ENCODE peak calls at places on chromosomes 11 and 22, in four cellular contexts. K, A, W and U are unnamed samples. For H3K4me1, the result is how much of the 10 kb centered on the place peaks cover.

GRCh38 chr22:38706885-38707180 is 1.1 kb downstream of the GTPBP1 start:
- DNase-seq in K (no peak), A (no peak), W (no peak), U (no peak)

GRCh38 chr22:27019827-27020226 is 362.4 kb downstream of the MIAT start:
- DNase-seq in K (no peak), A (no peak), W (no peak), U (peak)

GRCh38 chr11:34758262-34758661 is 137.4 kb downstream of the EHF start:
- DNase-seq in K (peak), A (no peak), W (no peak), U (no peak)

GRCh38 chr22:37197451-37198289 is 9.6 kb upstream of the C1QTNF6 start:
- DNase-seq in K (peak), A (no peak), W (no peak), U (peak)

GRCh38 chr11:111308140-111308539 is 9.8 kb downstream of the POU2AF3 start:
- DNase-seq in K (peak), A (no peak), W (no peak), U (no peak)

GRCh38 chr11:128686045-128686741 is 7.7 kb upstream of the FLI1 start:
- DNase-seq in K (no peak), A (peak), W (no peak), U (no peak)

GRCh38 chr22:35921777-35922176 is 106.8 kb downstream of the RBFOX2 start:
- DNase-seq in K (peak), A (peak), W (peak), U (peak)

GRCh38 chr11:117825538-117826359 is 1.2 kb upstream of the FXYD2 start:
- DNase-seq in K (peak), A (peak), W (no peak), U (no peak)

GRCh38 chr11:114796954-114797721 is 118.8 kb downstream of the NXPE2 start:
- DNase-seq in K (no peak), A (no peak), W (no peak), U (no peak)

GRCh38 chr22:49327411-49327810 is 500.3 kb downstream of the BRD1 start:
- DNase-seq in K (no peak), A (no peak), W (no peak), U (no peak)

GRCh38 chr22:42562282-42562681 is 8.5 kb downstream of the SERHL2 start:
- DNase-seq in K (no peak), A (no peak), W (no peak), U (no peak)

GRCh38 chr11:120057595-120058581 is 80.0 kb downstream of the TRIM29 start:
- DNase-seq in K (no peak), A (peak), W (no peak), U (no peak)

GRCh38 chr11:134399293-134399654 is 12.8 kb downstream of the B3GAT1 start:
- DNase-seq in K (no peak), A (no peak), W (no peak), U (no peak)

GRCh38 chr11:19697721-19698121 is 14.9 kb upstream of the NAV2 start:
- DNase-seq in K (no peak), A (no peak), W (peak), U (no peak)

GRCh38 chr11:116406042-116406441 is 366.7 kb downstream of the BUD13 start:
- DNase-seq in K (no peak), A (no peak), W (no peak), U (no peak)

GRCh38 chr11:64858467-64859401 is 14.3 kb upstream of the CDC42BPG start:
- DNase-seq in K (no peak), A (no peak), W (no peak), U (no peak)

GRCh38 chr11:119859684-119860083 is 130.7 kb upstream of the NECTIN1 start:
- DNase-seq in K (no peak), A (no peak), W (no peak), U (no peak)

GRCh38 chr11:34926101-34926830 is 9.8 kb downstream of the PDHX start:
- DNase-seq in K (no peak), A (no peak), W (peak), U (peak)

GRCh38 chr11:122322369-122322768 is 206.4 kb upstream of the BLID start:
- DNase-seq in K (no peak), A (no peak), W (no peak), U (no peak)

GRCh38 chr11:86244522-86245368 is at the start of gene EED:
- DNase-seq in K (peak), A (peak), W (peak), U (peak)

GRCh38 chr11:27703453-27703852 is 3.2 kb upstream of the BDNF start:
- DNase-seq in K (no peak), A (no peak), W (no peak), U (peak)

GRCh38 chr22:24445481-24446290 is 18.3 kb downstream of the ADORA2A start:
- DNase-seq in K (peak), A (peak), W (no peak), U (no peak)

GRCh38 chr22:24816841-24817240 is 10.8 kb downstream of the SGSM1 start:
- DNase-seq in K (no peak), A (no peak), W (no peak), U (no peak)

GRCh38 chr11:2442554-2442953 is 1.8 kb downstream of the TRPM5 start:
- DNase-seq in K (no peak), A (no peak), W (no peak), U (no peak)

GRCh38 chr11:2439820-2440219 is 4.5 kb downstream of the TRPM5 start:
- DNase-seq in K (peak), A (no peak), W (no peak), U (no peak)

GRCh38 chr11:2443406-2443805 is 908 bp downstream of the TRPM5 start:
- DNase-seq in K (peak), A (no peak), W (no peak), U (no peak)

GRCh38 chr11:2441171-2441570 is 3.1 kb downstream of the TRPM5 start:
- DNase-seq in K (peak), A (no peak), W (no peak), U (no peak)

GRCh38 chr11:2440646-2441045 is 3.7 kb downstream of the TRPM5 start:
- DNase-seq in K (peak), A (no peak), W (no peak), U (no peak)
- H3K4me1 ChIP-seq in K (under half), A (under half), W (under half), U (under half)

GRCh38 chr22:45329536-45329936 is 19.8 kb downstream of the FAM118A start:
- DNase-seq in K (peak), A (no peak), W (no peak), U (no peak)

GRCh38 chr22:45332001-45332400 is 22.3 kb downstream of the FAM118A start:
- DNase-seq in K (no peak), A (no peak), W (no peak), U (no peak)

GRCh38 chr22:45331486-45331885 is 21.8 kb downstream of the FAM118A start:
- DNase-seq in K (no peak), A (no peak), W (no peak), U (no peak)

GRCh38 chr22:45330548-45330947 is 20.8 kb downstream of the FAM118A start:
- DNase-seq in K (no peak), A (no peak), W (no peak), U (no peak)

GRCh38 chr22:45328822-45329535 is 19.2 kb downstream of the FAM118A start:
- DNase-seq in K (peak), A (no peak), W (no peak), U (no peak)
- H3K27ac ChIP-seq in K (peak), A (no peak), W (no peak), U (no peak)

GRCh38 chr22:44807915-44808690 is 55.7 kb downstream of the ARHGAP8 start:
- DNase-seq in K (no peak), A (peak), W (peak), U (no peak)
- TF ChIP-seq CTCF in K (no peak), A (peak), W (no peak), U (peak)

DNA sequence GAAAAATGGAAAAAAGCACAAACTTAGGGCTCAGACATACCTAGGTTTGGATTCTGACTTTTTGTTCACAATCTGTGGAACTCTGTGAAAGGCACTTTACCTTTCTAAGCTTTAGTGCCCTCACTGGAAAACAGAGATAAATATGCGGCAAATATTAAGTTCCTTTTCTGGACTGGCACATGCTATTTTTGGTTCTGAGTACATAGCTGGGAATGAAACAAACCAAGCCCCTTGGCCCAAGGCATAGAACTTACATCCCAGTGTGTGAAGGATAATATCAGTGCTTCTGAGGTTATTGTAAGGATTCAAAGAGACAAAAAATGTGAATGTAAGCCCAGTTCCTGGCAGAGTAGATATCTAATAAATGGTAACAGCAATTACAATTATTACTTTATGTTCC is 227.5 kb downstream of the ADAMTS15 start:
- DNase-seq in K (no peak), A (no peak), W (no peak), U (no peak)
- H3K4me1 ChIP-seq in K (under half), A (under half), W (under half), U (under half)

DNA sequence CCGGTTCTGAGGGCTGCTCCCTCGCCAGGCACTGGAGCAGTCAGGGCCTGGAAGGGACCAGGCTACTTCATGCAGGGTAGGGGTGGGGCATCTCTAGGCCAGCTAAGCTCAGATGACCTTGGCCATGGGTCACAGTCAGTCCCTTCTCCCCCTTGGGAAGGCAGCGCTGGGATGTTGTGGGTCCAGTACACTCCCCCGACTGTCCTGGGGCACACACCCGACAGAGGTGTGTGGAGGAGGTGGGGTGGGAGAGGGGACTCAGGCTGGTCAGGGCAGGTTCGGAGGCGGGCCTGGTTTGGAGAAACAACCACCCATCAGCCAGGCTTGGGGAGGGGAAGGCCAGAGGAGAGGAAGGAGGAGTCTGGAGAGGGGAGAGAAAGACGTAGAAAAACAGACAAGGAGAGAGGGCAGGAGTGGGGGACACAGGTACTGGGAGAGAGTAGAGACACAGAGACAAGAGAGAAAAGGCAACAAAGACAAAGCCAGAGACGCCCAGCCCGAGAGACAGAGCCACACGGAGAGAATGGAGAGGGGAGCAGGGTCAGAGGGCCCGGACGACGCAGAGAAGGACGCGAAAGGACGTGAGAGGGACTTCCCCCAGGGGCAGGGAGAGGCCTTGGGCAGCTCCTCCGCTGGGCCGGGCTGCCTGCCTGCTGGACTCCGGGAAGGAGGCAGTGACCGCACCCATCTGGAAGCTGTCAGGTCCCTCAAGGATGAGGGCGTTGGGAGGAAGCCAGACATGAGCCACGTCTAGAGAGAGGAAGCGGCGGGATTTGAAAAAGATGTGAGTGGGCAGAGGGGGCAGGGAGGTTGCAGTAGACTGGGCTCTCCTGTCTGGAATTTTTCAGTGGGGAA is 30.6 kb upstream of the TSKU start:
- DNase-seq in K (no peak), A (no peak), W (no peak), U (no peak)
- H3K27ac ChIP-seq in K (no peak), A (no peak), W (no peak), U (no peak)

DNA sequence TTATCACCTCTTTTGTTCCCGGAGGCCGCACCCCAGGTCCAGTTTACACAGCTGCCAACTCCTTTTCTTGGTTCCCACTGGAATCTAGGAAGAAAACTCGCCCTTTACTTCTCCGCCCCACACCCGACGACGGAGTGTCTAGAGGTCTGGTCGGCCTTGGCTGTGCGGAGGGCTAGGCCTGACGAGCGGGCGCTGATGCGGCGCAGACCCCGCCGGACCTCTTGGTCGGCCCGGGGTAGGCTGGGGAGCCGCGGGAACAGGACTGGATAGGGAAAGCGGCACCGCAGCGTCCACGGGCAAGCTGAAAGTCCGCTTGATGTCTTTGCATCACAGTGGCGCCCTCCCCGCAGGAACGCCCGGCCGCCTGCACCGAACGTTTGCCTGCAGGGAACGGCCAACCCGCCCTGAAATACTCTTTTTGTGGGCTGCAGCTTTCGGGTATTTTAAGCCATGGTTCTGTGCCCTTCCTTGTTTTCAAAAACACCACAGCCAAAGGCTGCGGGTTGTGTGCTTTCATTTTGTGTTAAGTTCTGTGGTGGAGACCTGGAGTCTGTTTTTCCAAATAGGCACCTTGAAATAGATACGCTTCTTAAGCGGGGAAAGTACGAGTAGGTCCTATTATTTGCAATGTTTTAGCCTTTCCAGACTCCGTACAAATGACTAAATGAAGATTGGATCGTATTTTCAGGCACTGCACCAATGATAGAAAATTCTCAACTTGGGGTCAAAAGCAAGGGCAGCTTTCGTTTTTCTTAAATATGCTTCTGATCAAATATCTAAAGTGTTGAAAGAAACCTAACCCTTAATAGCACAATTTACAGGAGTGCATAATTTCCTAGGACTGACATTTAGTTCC is 880 bp upstream of the ZBED5 start:
- DNase-seq in K (peak), A (peak), W (peak), U (no peak)
- TF ChIP-seq CTCF in K (no peak), A (no peak), W (no peak), U (no peak)

GRCh38 chr11:17169876-17170275 is 37.9 kb downstream of the PIK3C2A start:
- DNase-seq in K (no peak), A (no peak), W (no peak), U (no peak)
- H3K4me1 ChIP-seq in K (under half), A (under half), W (under half), U (under half)

DNA sequence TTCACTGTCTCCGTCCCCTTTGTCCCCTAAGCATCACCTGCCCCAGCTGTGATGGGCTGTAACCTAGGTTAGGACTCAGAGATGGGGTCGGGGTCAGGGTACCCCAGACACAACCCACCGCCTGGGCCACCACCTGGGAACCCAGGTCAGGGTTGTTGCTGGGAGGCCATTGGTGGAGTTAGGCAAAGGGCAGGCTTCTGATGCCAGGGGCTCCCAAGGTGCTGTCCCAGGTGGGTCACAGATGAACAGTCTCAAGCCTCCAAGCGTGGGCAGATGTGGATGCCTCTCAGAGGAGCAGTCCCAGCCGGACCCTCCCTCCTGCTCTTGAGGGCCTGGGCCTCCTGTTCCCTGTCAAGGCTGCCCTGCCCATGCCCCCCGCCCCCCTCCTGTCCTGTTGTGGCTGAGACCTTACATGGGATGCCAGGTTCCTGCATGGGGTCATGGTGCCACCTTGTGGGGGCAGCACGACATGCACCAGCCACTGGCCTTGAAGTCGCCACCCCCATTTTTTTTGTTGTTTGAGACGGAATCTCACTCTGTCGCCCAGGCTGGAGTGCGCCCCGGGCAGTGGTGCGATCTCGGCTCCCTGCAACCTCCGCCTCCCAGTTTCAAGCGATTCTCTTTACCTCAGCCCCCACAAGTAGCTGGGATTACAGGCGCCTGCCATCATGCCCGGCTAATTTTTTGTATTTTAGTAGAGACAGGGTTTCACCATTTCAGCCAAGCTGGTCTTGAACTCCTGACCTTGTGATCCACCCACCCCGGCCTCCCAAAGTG is 12.1 kb downstream of the GATD1 start:
- DNase-seq in K (peak), A (peak), W (peak), U (peak)
- H3K27ac ChIP-seq in K (no peak), A (no peak), W (peak), U (no peak)

DNA sequence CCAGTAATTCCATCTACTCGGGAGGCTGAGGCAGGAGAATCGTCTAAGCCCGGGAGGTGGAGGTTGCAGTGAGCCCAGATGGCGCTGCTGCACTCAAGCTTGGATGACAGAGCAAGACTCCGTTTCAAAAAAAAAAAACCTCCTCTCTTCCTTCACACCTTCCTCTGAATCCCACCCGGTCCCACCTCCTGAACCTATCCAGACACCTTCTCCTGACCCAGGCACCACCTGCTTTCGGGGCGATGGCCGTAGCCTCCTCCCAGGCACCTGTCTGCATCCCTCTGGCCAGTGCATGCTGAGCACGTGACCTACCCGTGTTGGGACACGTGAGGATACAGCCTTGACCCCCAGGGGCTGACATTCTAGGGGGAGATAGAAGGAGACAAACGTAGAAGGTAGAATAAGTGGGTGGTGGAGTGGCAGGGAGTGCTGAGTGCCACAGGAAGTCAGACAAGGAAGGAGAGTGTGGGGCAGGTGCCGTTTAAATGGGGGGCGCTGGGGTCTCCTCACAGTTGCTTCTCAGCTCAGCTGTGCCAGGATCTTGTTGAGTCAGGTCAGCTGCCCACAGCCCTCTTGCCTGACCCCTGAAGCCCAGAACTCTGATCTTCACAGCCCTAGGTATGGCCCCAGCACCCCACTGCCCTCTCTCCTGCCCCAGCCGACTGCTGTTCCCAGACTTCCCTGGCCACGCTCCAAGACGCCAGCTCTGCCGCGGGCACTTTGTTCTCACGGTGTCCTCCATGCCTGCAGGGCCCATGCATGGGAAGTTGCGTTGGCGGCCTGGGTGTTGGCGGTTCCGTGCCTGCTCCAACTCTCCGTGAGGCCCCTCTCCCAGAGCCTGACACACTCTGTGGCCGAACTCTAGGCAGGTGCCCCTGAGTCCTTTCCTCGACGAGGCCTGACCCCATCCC is 1.2 kb upstream of the MIOX start:
- DNase-seq in K (peak), A (no peak), W (no peak), U (no peak)
- TF ChIP-seq CTCF in K (no peak), A (no peak), W (no peak), U (no peak)